ENCODE peak calls at places on chromosomes 12 and 14, in seven cellular contexts. M, Y, J, B, O, Q and P are unnamed samples. For H3K4me1, the result is how much of the 10 kb centered on the place peaks cover.

GRCh38 chr14:89296281-89296745 is 120.7 kb downstream of the FOXN3 start:
- DNase-seq in B (peak), Q (no peak), Y (no peak), O (no peak), J (no peak), M (no peak), P (peak)

GRCh38 chr12:42373669-42374068 is 47.7 kb downstream of the PPHLN1 start:
- DNase-seq in O (no peak), B (no peak), Q (no peak), M (no peak), Y (no peak), J (no peak), P (no peak)

GRCh38 chr14:69887740-69888657 is 8.8 kb downstream of the SMOC1 start:
- DNase-seq in Q (no peak), J (no peak), B (no peak), Y (no peak), M (no peak), O (no peak), P (no peak)

GRCh38 chr12:122421263-122421814 is 1.1 kb downstream of the CLIP1 start:
- DNase-seq in Y (peak), J (peak), M (peak), B (no peak), Q (peak), O (peak), P (peak)

GRCh38 chr12:91331371-91331770 is 148.8 kb upstream of the DCN start:
- DNase-seq in J (no peak), O (no peak), Y (no peak), B (no peak), M (no peak), Q (no peak), P (no peak)

GRCh38 chr14:104424406-104425072 is 155.0 kb upstream of the C14orf180 start:
- DNase-seq in J (no peak), Y (peak), M (peak), Q (peak), B (no peak), O (no peak), P (no peak)

GRCh38 chr14:51283402-51283825 is 43.4 kb downstream of the TMX1 start:
- DNase-seq in M (peak), Y (no peak), J (no peak), Q (peak), O (peak), B (no peak), P (no peak)

GRCh38 chr14:90091393-90091792 is 29.6 kb downstream of the KCNK13 start:
- DNase-seq in B (no peak), Y (no peak), O (no peak), Q (peak), J (no peak), M (no peak), P (no peak)

GRCh38 chr12:27554421-27555186 is 30.6 kb downstream of the PPFIBP1 start:
- DNase-seq in M (peak), J (peak), Q (peak), O (no peak), B (no peak), Y (no peak), P (peak)

GRCh38 chr12:124315316-124315924 is 20.5 kb downstream of the RFLNA start:
- DNase-seq in M (no peak), J (no peak), B (no peak), O (no peak), Q (no peak), Y (no peak), P (no peak)

GRCh38 chr12:99960312-99960711 is 24.4 kb downstream of the ANKS1B start:
- DNase-seq in M (no peak), Y (no peak), Q (peak), B (no peak), J (no peak), O (no peak), P (no peak)

GRCh38 chr12:101642115-101643067 is 47.6 kb downstream of the MYBPC1 start:
- DNase-seq in Q (no peak), J (no peak), B (peak), Y (peak), O (no peak), M (peak), P (no peak)

GRCh38 chr14:91829511-91829910 is 37.8 kb downstream of the TC2N start:
- DNase-seq in J (no peak), B (no peak), M (no peak), Q (no peak), O (no peak), Y (no peak), P (no peak)

GRCh38 chr14:96797943-96798349 is 764 bp downstream of the VRK1 start:
- DNase-seq in O (peak), M (no peak), Y (peak), Q (no peak), J (no peak), B (no peak), P (no peak)

GRCh38 chr12:128606040-128606439 is 217.7 kb downstream of the SLC15A4 start:
- DNase-seq in J (no peak), B (peak), O (no peak), M (no peak), Q (no peak), Y (no peak), P (no peak)

DNA sequence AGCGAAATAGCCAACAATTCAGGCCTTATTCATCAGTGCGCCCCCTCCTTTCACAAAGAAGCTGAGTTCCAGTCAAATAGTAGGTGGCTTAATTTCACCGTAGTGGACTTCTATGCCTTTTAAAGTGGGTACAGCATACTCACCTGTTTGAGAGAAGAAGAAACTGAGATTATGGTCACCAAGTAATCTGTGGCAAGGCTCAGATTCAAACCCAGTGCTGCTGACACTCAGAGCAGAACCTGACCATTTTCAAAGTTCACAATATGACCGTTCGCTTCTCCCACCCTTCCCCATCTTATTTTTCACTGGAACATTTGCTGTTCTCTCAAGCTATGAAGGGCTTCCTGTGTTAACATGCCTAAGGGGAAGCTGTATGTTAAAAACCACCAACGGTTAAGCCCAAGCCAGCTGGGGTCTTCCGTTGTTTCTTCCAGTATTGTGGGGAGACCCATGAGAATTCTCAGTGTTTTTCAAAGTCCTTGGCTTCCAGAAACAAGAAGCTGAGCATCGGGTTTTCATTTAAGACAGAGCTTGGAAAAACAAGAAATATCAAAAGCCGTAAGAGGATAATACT is 6.1 kb upstream of the PSMA6 start:
- DNase-seq in Y (no peak), Q (no peak), J (no peak), B (no peak), O (peak), M (no peak), P (no peak)
- H3K27ac ChIP-seq in Y (peak), Q (no peak), J (no peak), B (no peak), O (peak), M (no peak), P (no peak)

DNA sequence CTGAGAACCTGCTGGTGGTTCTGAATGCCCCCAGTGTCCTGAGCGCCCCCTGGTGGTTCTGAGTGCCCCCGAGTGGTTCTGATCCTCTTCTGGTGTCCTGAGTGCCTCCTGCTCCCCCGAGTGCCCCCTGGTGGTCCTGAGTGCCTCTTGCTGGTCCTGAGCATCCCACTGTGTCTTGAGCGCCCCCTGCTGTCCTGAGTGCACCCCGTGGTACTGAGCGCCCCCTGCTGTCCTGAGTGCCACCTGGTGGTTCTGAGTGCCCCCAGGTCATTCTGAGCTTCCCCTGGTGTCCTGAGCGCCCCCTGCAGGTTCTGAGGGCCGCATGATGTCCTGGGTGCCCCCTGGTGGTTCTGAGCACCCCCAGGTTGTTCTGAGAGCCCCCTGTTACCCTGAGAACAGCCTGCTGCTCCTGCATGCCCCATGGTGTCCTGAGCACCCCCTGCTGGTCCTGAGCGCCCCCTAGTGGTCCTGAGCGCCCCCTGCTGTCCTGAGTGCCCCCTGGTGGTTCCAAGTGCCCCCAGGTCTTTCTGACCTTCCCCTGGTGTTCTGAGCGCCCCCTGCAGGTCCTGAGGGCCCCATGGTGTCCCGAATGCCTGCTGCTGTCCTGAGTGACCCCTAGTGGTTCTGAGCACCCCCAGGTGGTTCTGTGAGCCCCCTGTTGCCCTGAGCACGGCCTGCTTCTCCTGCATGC is 1165.4 kb downstream of the TMEM121 start:
- DNase-seq in B (no peak), M (peak), Y (no peak), O (peak), Q (no peak), J (peak), P (no peak)
- TF ChIP-seq CTCF in B (peak), M (no peak), Y (no peak), O (peak), Q (no peak), J (no peak), P (no peak)

GRCh38 chr12:113663396-113663795 is 191.7 kb upstream of the LHX5 start:
- DNase-seq in J (no peak), M (no peak), Q (no peak), O (no peak), Y (no peak), B (no peak), P (no peak)
- H3K4me1 ChIP-seq in J (under half), M (under half), Q (under half), O (under half), Y (under half), B (under half), P (under half)

GRCh38 chr14:23025181-23025788 is 9.4 kb downstream of the PSMB5 start:
- DNase-seq in O (no peak), J (no peak), M (no peak), Q (no peak), Y (no peak), B (no peak), P (no peak)
- H3K27ac ChIP-seq in O (no peak), J (no peak), M (peak), Q (peak), Y (no peak), B (no peak), P (no peak)

GRCh38 chr12:9134981-9135628 is 19.4 kb upstream of the A2M start:
- DNase-seq in Q (no peak), B (no peak), J (no peak), M (no peak), Y (no peak), O (peak), P (no peak)
- TF ChIP-seq CTCF in Q (no peak), B (peak), J (no peak), M (peak), Y (peak), O (peak), P (no peak)

DNA sequence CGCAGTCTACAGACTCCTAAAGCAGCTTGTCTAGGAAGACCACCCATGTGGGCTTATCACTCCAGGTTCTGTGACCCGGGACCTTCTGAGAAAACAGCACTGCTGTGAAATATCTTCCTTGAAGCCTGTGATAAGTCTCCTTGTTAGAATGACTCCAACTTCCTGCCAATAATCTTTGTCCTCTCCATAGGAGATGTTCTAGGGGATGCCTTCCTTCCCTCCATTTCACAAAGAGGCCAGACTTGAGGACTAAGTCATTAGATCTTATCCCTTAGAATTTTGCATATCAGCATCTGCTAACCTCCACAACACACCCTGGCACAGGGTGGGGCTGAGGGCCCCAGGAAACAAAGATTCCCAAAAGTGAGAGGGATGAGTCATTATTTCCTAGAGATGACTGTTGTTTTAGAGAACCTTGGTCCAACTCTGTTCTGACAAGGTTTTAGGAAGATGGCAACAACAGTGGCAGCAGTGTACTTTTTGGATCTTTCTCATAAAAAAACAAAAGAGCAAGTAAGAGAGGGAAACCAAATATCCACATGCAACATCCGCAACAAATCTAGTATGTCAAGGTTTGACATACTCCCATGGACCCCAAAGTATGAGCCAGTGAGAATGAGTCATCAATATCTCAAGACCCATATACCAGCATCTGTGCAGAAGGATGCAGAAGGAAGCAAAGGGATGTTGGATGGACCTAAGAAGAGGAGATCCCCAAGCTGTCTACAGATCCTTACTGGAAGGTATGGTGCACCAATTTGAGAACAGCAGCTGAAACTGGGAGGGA is 6.0 kb downstream of the LTB4R start:
- DNase-seq in M (no peak), Y (no peak), Q (peak), J (peak), B (no peak), O (no peak), P (no peak)
- H3K4me1 ChIP-seq in M (under half), Y (half or more), Q (under half), J (under half), B (under half), O (under half), P (under half)

GRCh38 chr12:84696281-84696680 is 216.3 kb downstream of the SLC6A15 start:
- DNase-seq in B (no peak), Y (no peak), O (no peak), M (no peak), Q (no peak), J (no peak), P (no peak)
- H3K27ac ChIP-seq in B (no peak), Y (no peak), O (no peak), M (no peak), Q (no peak), J (no peak), P (no peak)

GRCh38 chr14:24298892-24299254 is 707 bp downstream of the DHRS1 start:
- DNase-seq in Q (peak), M (peak), O (no peak), B (peak), Y (no peak), J (peak), P (no peak)

GRCh38 chr14:24296341-24297157 is 3.0 kb downstream of the DHRS1 start:
- DNase-seq in Y (peak), Q (peak), J (peak), M (peak), B (peak), O (peak), P (peak)

GRCh38 chr14:24300326-24300980 is 803 bp downstream of the NOP9 start:
- DNase-seq in J (no peak), Q (no peak), M (no peak), O (no peak), Y (no peak), B (no peak), P (no peak)

GRCh38 chr14:24299255-24300191 is at the start of the genes DHRS1 and NOP9:
- DNase-seq in M (peak), J (peak), B (peak), Y (peak), Q (peak), O (peak), P (peak)

GRCh38 chr14:24297190-24297964 is 2.2 kb downstream of the DHRS1 start:
- DNase-seq in M (peak), O (peak), Q (peak), Y (no peak), J (no peak), B (no peak), P (no peak)
- TF ChIP-seq CTCF in M (peak), O (peak), Q (peak), Y (no peak), J (peak), B (peak), P (no peak)

DNA sequence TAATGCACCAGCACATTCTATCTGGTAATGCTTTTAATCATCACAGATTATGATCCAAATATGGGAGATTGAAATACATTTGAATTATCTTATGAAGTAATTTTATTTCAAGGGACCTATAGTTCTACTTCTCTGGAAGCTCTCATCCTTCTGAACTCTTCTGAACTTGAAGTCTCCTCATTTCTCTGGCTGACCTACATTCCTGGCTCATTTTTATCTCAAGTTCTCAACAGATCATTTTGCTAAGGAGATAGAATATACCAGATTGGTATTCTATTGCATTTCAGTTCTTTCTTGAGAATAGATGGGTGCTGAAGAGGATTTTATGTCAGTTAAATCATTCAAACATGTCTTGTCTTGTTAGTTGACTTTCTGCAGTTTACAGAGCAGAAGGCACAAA is 7.9 kb downstream of the HMGA2 start:
- DNase-seq in Q (peak), M (no peak), Y (no peak), J (no peak), O (no peak), B (no peak), P (no peak)
- H3K4me1 ChIP-seq in Q (under half), M (under half), Y (under half), J (under half), O (under half), B (under half), P (under half)